ENCODE peak calls at places on chromosomes 4 and X, in five cellular contexts. One of them, this sample, is unnamed.

GRCh38 chr4:128288689-128289106 is 1.1 kb upstream of the PGRMC2 start:
- DNase-seq in fibroblast of mammary gland: peak; percentile 62
- DNase-seq in lower leg skin: no peak
- DNase-seq in neural crest cell: no peak
- DNase-seq in upper lobe of right lung: no peak
- DNase-seq in this sample: no peak

GRCh38 chrX:46168254-46168653 is 377.0 kb downstream of the ZNF674 start:
- DNase-seq in fibroblast of mammary gland: no peak
- DNase-seq in upper lobe of right lung: peak; percentile 61
- DNase-seq in neural crest cell: no peak
- DNase-seq in lower leg skin: no peak
- DNase-seq in this sample: no peak

GRCh38 chrX:77788050-77788449 is 2.0 kb upstream of the ATRX start:
- DNase-seq in upper lobe of right lung: no peak
- DNase-seq in lower leg skin: no peak
- DNase-seq in fibroblast of mammary gland: peak; percentile 39
- DNase-seq in neural crest cell: no peak
- DNase-seq in this sample: no peak

GRCh38 chr4:93053140-93053539 is 749.4 kb downstream of the GRID2 start:
- DNase-seq in upper lobe of right lung: no peak
- DNase-seq in neural crest cell: no peak
- DNase-seq in lower leg skin: no peak
- DNase-seq in fibroblast of mammary gland: no peak
- DNase-seq in this sample: no peak

GRCh38 chrX:123731987-123732678 is 719 bp downstream of the THOC2 start:
- DNase-seq in neural crest cell: peak; percentile 2
- DNase-seq in fibroblast of mammary gland: no peak
- DNase-seq in lower leg skin: no peak
- DNase-seq in upper lobe of right lung: peak; percentile 62
- DNase-seq in this sample: no peak

GRCh38 chr4:94811653-94812052 is 53.9 kb downstream of the BMPR1B start:
- DNase-seq in lower leg skin: no peak
- DNase-seq in fibroblast of mammary gland: no peak
- DNase-seq in neural crest cell: no peak
- DNase-seq in upper lobe of right lung: no peak
- DNase-seq in this sample: no peak

GRCh38 chr4:171896426-171896825 is 83.2 kb downstream of the GALNTL6 start:
- DNase-seq in fibroblast of mammary gland: no peak
- DNase-seq in upper lobe of right lung: no peak
- DNase-seq in neural crest cell: no peak
- DNase-seq in lower leg skin: no peak
- DNase-seq in this sample: no peak

GRCh38 chrX:120365320-120365719 is 3.4 kb downstream of the ATP1B4 start:
- DNase-seq in upper lobe of right lung: peak; percentile 69
- DNase-seq in lower leg skin: peak; percentile 85
- DNase-seq in fibroblast of mammary gland: peak; percentile 14
- DNase-seq in neural crest cell: no peak
- DNase-seq in this sample: peak; percentile 13

GRCh38 chrX:70134116-70134477 is 850 bp downstream of the IGBP1 start:
- DNase-seq in upper lobe of right lung: no peak
- DNase-seq in neural crest cell: no peak
- DNase-seq in fibroblast of mammary gland: peak; percentile 9
- DNase-seq in lower leg skin: no peak
- DNase-seq in this sample: no peak

GRCh38 chr4:94680131-94680862 is 77.5 kb upstream of the BMPR1B start:
- DNase-seq in upper lobe of right lung: no peak
- DNase-seq in neural crest cell: no peak
- DNase-seq in fibroblast of mammary gland: no peak
- DNase-seq in lower leg skin: no peak
- DNase-seq in this sample: no peak

GRCh38 chr4:5826437-5827107 is 66.3 kb downstream of the CRMP1 start:
- DNase-seq in fibroblast of mammary gland: no peak
- DNase-seq in upper lobe of right lung: no peak
- DNase-seq in neural crest cell: no peak
- DNase-seq in lower leg skin: no peak
- DNase-seq in this sample: no peak

GRCh38 chr4:95910749-95911148 is 70.9 kb downstream of the PDHA2 start:
- DNase-seq in lower leg skin: no peak
- DNase-seq in upper lobe of right lung: no peak
- DNase-seq in neural crest cell: no peak
- DNase-seq in fibroblast of mammary gland: no peak
- DNase-seq in this sample: no peak

GRCh38 chr4:1245481-1246051 is 3.4 kb downstream of the CTBP1 start:
- DNase-seq in upper lobe of right lung: no peak
- DNase-seq in lower leg skin: peak; percentile 81
- DNase-seq in neural crest cell: no peak
- DNase-seq in fibroblast of mammary gland: no peak
- DNase-seq in this sample: no peak

GRCh38 chr4:165606465-165607205 is 227.8 kb downstream of the CPE start:
- DNase-seq in lower leg skin: no peak
- DNase-seq in neural crest cell: no peak
- DNase-seq in upper lobe of right lung: no peak
- DNase-seq in fibroblast of mammary gland: no peak
- DNase-seq in this sample: no peak

GRCh38 chrX:38312436-38312835 is 14.9 kb downstream of the RPGR start:
- DNase-seq in lower leg skin: no peak
- DNase-seq in neural crest cell: no peak
- DNase-seq in upper lobe of right lung: no peak
- DNase-seq in fibroblast of mammary gland: peak; percentile 92
- DNase-seq in this sample: no peak

GRCh38 chr4:73603307-73603710 is 16.9 kb downstream of the RASSF6 start:
- DNase-seq in upper lobe of right lung: no peak
- DNase-seq in neural crest cell: no peak
- DNase-seq in lower leg skin: no peak
- DNase-seq in fibroblast of mammary gland: peak; percentile 89
- DNase-seq in this sample: no peak

GRCh38 chrX:9997041-9997440 is 29.9 kb downstream of the CLDN34 start:
- DNase-seq in fibroblast of mammary gland: no peak
- DNase-seq in neural crest cell: no peak
- DNase-seq in lower leg skin: no peak
- DNase-seq in upper lobe of right lung: no peak
- DNase-seq in this sample: no peak

GRCh38 chrX:114162068-114162735 is 421.7 kb upstream of the HTR2C start:
- DNase-seq in lower leg skin: no peak
- DNase-seq in fibroblast of mammary gland: no peak
- DNase-seq in neural crest cell: peak; percentile 10
- DNase-seq in upper lobe of right lung: no peak
- DNase-seq in this sample: no peak

GRCh38 chr4:110550260-110550659 is 72.6 kb downstream of the PITX2 start:
- DNase-seq in upper lobe of right lung: no peak
- DNase-seq in fibroblast of mammary gland: peak; percentile 36
- DNase-seq in lower leg skin: no peak
- DNase-seq in neural crest cell: no peak
- DNase-seq in this sample: no peak

GRCh38 chr4:110344165-110344564 is 131.8 kb upstream of the ENPEP start:
- DNase-seq in upper lobe of right lung: no peak
- DNase-seq in neural crest cell: no peak
- DNase-seq in fibroblast of mammary gland: peak; percentile 2
- DNase-seq in lower leg skin: no peak
- DNase-seq in this sample: no peak

GRCh38 chrX:133921764-133922389 is 63.5 kb downstream of the GPC3 start:
- DNase-seq in fibroblast of mammary gland: peak; percentile 41
- DNase-seq in lower leg skin: no peak
- DNase-seq in upper lobe of right lung: peak; percentile 64
- DNase-seq in neural crest cell: peak; percentile 21
- DNase-seq in this sample: peak; percentile 24

GRCh38 chrX:47179221-47179927 is 14.3 kb upstream of the UBA1 start:
- DNase-seq in fibroblast of mammary gland: peak; percentile 61
- DNase-seq in lower leg skin: no peak
- DNase-seq in upper lobe of right lung: no peak
- DNase-seq in neural crest cell: no peak
- DNase-seq in this sample: no peak

GRCh38 chrX:3119376-3119775 is 78.1 kb downstream of the ARSF start:
- DNase-seq in lower leg skin: no peak
- DNase-seq in fibroblast of mammary gland: no peak
- DNase-seq in upper lobe of right lung: no peak
- DNase-seq in neural crest cell: no peak
- DNase-seq in this sample: no peak

GRCh38 chr4:82903737-82904136 is 3.2 kb downstream of the THAP9 start:
- DNase-seq in fibroblast of mammary gland: no peak
- DNase-seq in upper lobe of right lung: no peak
- DNase-seq in lower leg skin: no peak
- DNase-seq in neural crest cell: no peak
- DNase-seq in this sample: no peak

GRCh38 chrX:23634181-23634580 is 33.1 kb upstream of the PRDX4 start:
- DNase-seq in upper lobe of right lung: no peak
- DNase-seq in fibroblast of mammary gland: peak; percentile 22
- DNase-seq in lower leg skin: no peak
- DNase-seq in neural crest cell: no peak
- DNase-seq in this sample: no peak

GRCh38 chr4:15956179-15956850 is 6.7 kb downstream of the FGFBP2 start:
- DNase-seq in fibroblast of mammary gland: peak; percentile 70
- DNase-seq in lower leg skin: peak; percentile 93
- DNase-seq in upper lobe of right lung: peak; percentile 82
- DNase-seq in neural crest cell: peak; percentile 70
- DNase-seq in this sample: peak; percentile 47

GRCh38 chrX:20521245-20521644 is 254.5 kb upstream of the RPS6KA3 start:
- DNase-seq in upper lobe of right lung: no peak
- DNase-seq in neural crest cell: no peak
- DNase-seq in fibroblast of mammary gland: peak; percentile 76
- DNase-seq in lower leg skin: no peak
- DNase-seq in this sample: no peak

GRCh38 chr4:4424499-4425115 is 37.7 kb downstream of the NSG1 start:
- DNase-seq in upper lobe of right lung: no peak
- DNase-seq in neural crest cell: no peak
- DNase-seq in fibroblast of mammary gland: no peak
- DNase-seq in lower leg skin: peak; percentile 58
- DNase-seq in this sample: no peak

GRCh38 chr4:157810137-157810774 is 362.6 kb downstream of the GASK1B start:
- DNase-seq in fibroblast of mammary gland: no peak
- DNase-seq in lower leg skin: no peak
- DNase-seq in neural crest cell: no peak
- DNase-seq in upper lobe of right lung: no peak
- DNase-seq in this sample: no peak

GRCh38 chr4:69760455-69760854 is at the start of gene SULT1B1:
- DNase-seq in upper lobe of right lung: no peak
- DNase-seq in neural crest cell: no peak
- DNase-seq in fibroblast of mammary gland: peak; percentile 85
- DNase-seq in lower leg skin: no peak
- DNase-seq in this sample: no peak

GRCh38 chr4:108683479-108683878 is 33.1 kb downstream of the OSTC start:
- DNase-seq in upper lobe of right lung: no peak
- DNase-seq in neural crest cell: no peak
- DNase-seq in lower leg skin: no peak
- DNase-seq in fibroblast of mammary gland: peak; percentile 56
- DNase-seq in this sample: no peak

DNA sequence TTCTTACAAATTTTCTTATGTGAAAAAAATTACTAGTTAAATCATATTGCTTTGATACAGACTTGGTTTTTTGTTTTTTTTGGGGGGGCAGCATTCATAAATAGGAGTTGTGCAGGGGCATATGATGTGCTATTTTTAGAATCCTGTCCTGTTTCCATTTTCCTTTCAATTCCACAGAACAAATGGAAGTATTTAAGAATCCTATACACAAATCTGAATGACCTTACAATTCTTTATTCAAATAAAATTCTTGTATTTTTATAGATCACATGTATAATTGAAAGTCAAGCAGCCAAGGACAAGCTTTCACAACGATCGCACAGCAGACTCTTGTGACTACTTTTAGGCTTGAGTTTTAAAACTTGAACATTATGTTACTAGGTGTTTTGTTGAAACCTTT is 523.9 kb downstream of the ANKRD50 start:
- DNase-seq in lower leg skin: no peak
- DNase-seq in fibroblast of mammary gland: no peak
- DNase-seq in upper lobe of right lung: no peak
- DNase-seq in neural crest cell: no peak
- DNase-seq in this sample: no peak
- TF ChIP-seq CTCF in lower leg skin: no peak
- TF ChIP-seq CTCF in fibroblast of mammary gland: no peak
- TF ChIP-seq CTCF in upper lobe of right lung: no peak
- TF ChIP-seq CTCF in neural crest cell: no peak
- TF ChIP-seq CTCF in this sample: no peak

GRCh38 chr4:43776371-43776770 is 672.2 kb downstream of the KCTD8 start:
- DNase-seq in upper lobe of right lung: no peak
- DNase-seq in lower leg skin: no peak
- DNase-seq in fibroblast of mammary gland: peak; percentile 3
- DNase-seq in neural crest cell: no peak
- DNase-seq in this sample: no peak
- TF ChIP-seq CTCF in upper lobe of right lung: no peak
- TF ChIP-seq CTCF in lower leg skin: no peak
- TF ChIP-seq CTCF in fibroblast of mammary gland: peak; percentile 14
- TF ChIP-seq CTCF in neural crest cell: peak; percentile 64
- TF ChIP-seq CTCF in this sample: peak; percentile 57

GRCh38 chr4:169185133-169185956 is 85.4 kb downstream of the SH3RF1 start:
- DNase-seq in lower leg skin: no peak
- DNase-seq in upper lobe of right lung: no peak
- DNase-seq in fibroblast of mammary gland: no peak
- DNase-seq in neural crest cell: no peak
- DNase-seq in this sample: no peak
- TF ChIP-seq CTCF in lower leg skin: no peak
- TF ChIP-seq CTCF in upper lobe of right lung: peak; percentile 10
- TF ChIP-seq CTCF in fibroblast of mammary gland: no peak
- TF ChIP-seq CTCF in neural crest cell: no peak
- TF ChIP-seq CTCF in this sample: no peak

DNA sequence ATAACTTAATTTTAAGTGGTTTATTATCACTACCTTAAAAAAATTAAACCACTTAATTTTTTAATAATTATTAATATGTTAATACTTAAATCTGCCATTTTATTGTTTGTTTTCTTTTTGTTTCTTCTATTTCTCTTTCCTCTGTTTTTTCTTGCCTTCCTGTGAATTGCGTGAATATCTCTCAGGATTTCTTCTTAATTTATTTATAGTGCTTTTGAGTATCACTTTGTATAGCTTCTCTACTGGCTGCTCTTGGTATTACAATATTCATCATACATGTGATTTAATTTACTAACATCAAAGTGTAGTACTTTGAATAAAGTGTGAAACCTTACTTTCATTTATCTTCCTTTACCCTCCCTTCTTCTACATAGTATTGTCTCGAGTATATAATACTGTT is 349.5 kb upstream of the CPXCR1 start:
- DNase-seq in upper lobe of right lung: no peak
- DNase-seq in neural crest cell: no peak
- DNase-seq in lower leg skin: no peak
- DNase-seq in fibroblast of mammary gland: no peak
- DNase-seq in this sample: no peak
- TF ChIP-seq CTCF in upper lobe of right lung: no peak
- TF ChIP-seq CTCF in neural crest cell: peak; percentile 56
- TF ChIP-seq CTCF in lower leg skin: no peak
- TF ChIP-seq CTCF in fibroblast of mammary gland: no peak
- TF ChIP-seq CTCF in this sample: peak; percentile 54

GRCh38 chr4:64781737-64782326 is 372.6 kb upstream of the TECRL start:
- DNase-seq in fibroblast of mammary gland: peak; percentile 38
- DNase-seq in upper lobe of right lung: no peak
- DNase-seq in neural crest cell: no peak
- DNase-seq in lower leg skin: no peak
- DNase-seq in this sample: no peak
- TF ChIP-seq CTCF in fibroblast of mammary gland: peak; percentile 72
- TF ChIP-seq CTCF in upper lobe of right lung: peak; percentile 66
- TF ChIP-seq CTCF in neural crest cell: peak; percentile 89
- TF ChIP-seq CTCF in lower leg skin: no peak
- TF ChIP-seq CTCF in this sample: peak; percentile 92

GRCh38 chr4:182819751-182820150 is 97.4 kb downstream of the DCTD start:
- DNase-seq in upper lobe of right lung: no peak
- DNase-seq in fibroblast of mammary gland: no peak
- DNase-seq in lower leg skin: no peak
- DNase-seq in neural crest cell: no peak
- DNase-seq in this sample: no peak
- TF ChIP-seq CTCF in upper lobe of right lung: no peak
- TF ChIP-seq CTCF in fibroblast of mammary gland: no peak
- TF ChIP-seq CTCF in lower leg skin: no peak
- TF ChIP-seq CTCF in neural crest cell: no peak
- TF ChIP-seq CTCF in this sample: no peak

This sample was measured in progenitor cell of endocrine pancreas.